ENCODE peak calls at places on chromosomes 7 and 10, in six cellular contexts. F is HCT116, U is GM12878, I is HepG2, N is K562, E is H1. X is an unnamed sample.

GRCh38 chr10:129949411-129950335 is 14.4 kb downstream of the EBF3 start:
- DNase-seq in F (no peak), U (no peak), I (no peak), N (no peak), E (no peak), X (no peak)

GRCh38 chr7:94654764-94655561 is 970 bp downstream of the SGCE start:
- DNase-seq in F (no peak), U (no peak), I (no peak), N (no peak), E (no peak), X (no peak)

GRCh38 chr7:157897686-157898085 is 560.9 kb downstream of the DNAJB6 start:
- DNase-seq in F (no peak), U (no peak), I (no peak), N (no peak), E (no peak), X (no peak)

GRCh38 chr10:68111580-68111979 is 2.3 kb downstream of the MYPN start:
- DNase-seq in F (no peak), U (no peak), I (no peak), N (no peak), E (no peak), X (no peak)

GRCh38 chr7:30285531-30286284 is 1.3 kb downstream of the ZNRF2 start:
- DNase-seq in F (no peak), U (no peak), I (peak; percentile 34), N (peak; percentile 71), E (no peak), X (peak; percentile 18)

GRCh38 chr10:112672706-112673105 is 225.7 kb downstream of the VTI1A start:
- DNase-seq in F (no peak), U (no peak), I (no peak), N (no peak), E (no peak), X (no peak)

GRCh38 chr7:8290645-8291308 is 28.8 kb upstream of the ICA1 start:
- DNase-seq in F (no peak), U (no peak), I (no peak), N (no peak), E (no peak), X (no peak)

GRCh38 chr7:27868117-27868516 is 128.2 kb downstream of the TAX1BP1 start:
- DNase-seq in F (no peak), U (no peak), I (no peak), N (no peak), E (no peak), X (no peak)

GRCh38 chr10:31593124-31593523 is 274.1 kb downstream of the ZEB1 start:
- DNase-seq in F (no peak), U (no peak), I (no peak), N (no peak), E (no peak), X (no peak)

GRCh38 chr10:85580585-85580984 is 786.0 kb downstream of the GRID1 start:
- DNase-seq in F (no peak), U (no peak), I (no peak), N (no peak), E (no peak), X (no peak)

GRCh38 chr7:104945599-104945956 is 68.4 kb upstream of the KMT2E start:
- DNase-seq in F (no peak), U (no peak), I (no peak), N (no peak), E (no peak), X (no peak)
- H3K4me3 ChIP-seq in F (no peak overlapping the region), U (peak overlapping the region; percentile 2), I (peak overlapping the region; percentile 15), N (no peak overlapping the region), E (peak overlapping the region; percentile 6), X (no peak overlapping the region)

GRCh38 chr7:109246330-109247077 is 676.8 kb downstream of the DNAJB9 start:
- DNase-seq in F (peak; percentile 18), U (no peak), I (no peak), N (no peak), E (no peak), X (no peak)
- TF ChIP-seq ZNF274 in F (no peak), U (no peak), I (no peak), N (no peak), E (no peak), X (no peak)

GRCh38 chr7:107045980-107046379 is 1.5 kb downstream of the PRKAR2B start:
- DNase-seq in F (no peak), U (no peak), I (no peak), N (peak; percentile 56), E (no peak), X (no peak)
- H3K4me3 ChIP-seq in F (no peak overlapping the region), U (no peak overlapping the region), I (no peak overlapping the region), N (peak overlapping the region; percentile 84), E (peak overlapping the region; percentile 80), X (no peak overlapping the region)

GRCh38 chr10:103648231-103648950 is 154.9 kb downstream of the NEURL1 start:
- DNase-seq in F (no peak), U (no peak), I (no peak), N (no peak), E (no peak), X (no peak)

GRCh38 chr10:103643381-103643780 is 149.9 kb downstream of the NEURL1 start:
- DNase-seq in F (no peak), U (no peak), I (no peak), N (no peak), E (no peak), X (no peak)

GRCh38 chr10:103648951-103649532 is 155.5 kb downstream of the NEURL1 start:
- DNase-seq in F (no peak), U (no peak), I (no peak), N (no peak), E (no peak), X (no peak)

GRCh38 chr10:103646304-103646703 is 152.8 kb downstream of the NEURL1 start:
- DNase-seq in F (no peak), U (no peak), I (no peak), N (no peak), E (no peak), X (no peak)

GRCh38 chr10:103645141-103646054 is 151.9 kb downstream of the NEURL1 start:
- DNase-seq in F (no peak), U (no peak), I (peak; percentile 87), N (no peak), E (no peak), X (no peak)
- TF ChIP-seq ZNF274 in F (no peak), U (no peak), I (no peak), N (no peak), E (no peak), X (no peak)

DNA sequence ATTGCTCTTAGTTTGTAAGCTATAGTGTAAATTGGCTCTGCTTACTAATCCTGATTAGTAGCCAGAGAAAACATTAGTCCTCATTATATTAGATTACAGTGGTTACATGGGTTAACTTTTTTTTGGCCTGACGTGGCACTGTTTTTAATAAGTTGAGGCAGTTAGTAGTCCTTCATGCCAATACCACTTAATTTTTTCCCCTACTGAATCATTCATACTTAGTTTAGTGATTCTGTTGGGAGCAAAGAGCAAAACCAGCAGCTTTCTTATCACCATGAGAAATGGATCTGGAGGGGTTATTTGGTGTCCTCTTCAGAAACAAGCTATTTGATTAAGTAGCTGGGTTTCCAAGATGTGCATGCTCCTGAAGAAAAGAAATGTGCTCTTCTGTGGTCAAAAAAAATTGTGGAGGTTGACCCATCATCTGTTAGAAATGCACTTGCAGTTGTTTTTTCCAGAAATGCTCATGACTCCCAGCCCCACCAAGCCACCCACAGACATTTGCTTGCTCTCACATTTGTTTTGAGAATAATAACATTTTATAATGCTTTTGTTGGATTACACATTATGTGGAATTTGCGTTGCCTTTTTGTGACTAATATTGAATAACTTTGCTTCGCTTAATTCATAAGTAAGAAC is 258.5 kb downstream of the HDAC9 start:
- DNase-seq in F (no peak), U (no peak), I (no peak), N (no peak), E (no peak), X (no peak)
- H3K4me3 ChIP-seq in F (no peak overlapping the region), U (no peak overlapping the region), I (no peak overlapping the region), N (no peak overlapping the region), E (no peak overlapping the region), X (no peak overlapping the region)

DNA sequence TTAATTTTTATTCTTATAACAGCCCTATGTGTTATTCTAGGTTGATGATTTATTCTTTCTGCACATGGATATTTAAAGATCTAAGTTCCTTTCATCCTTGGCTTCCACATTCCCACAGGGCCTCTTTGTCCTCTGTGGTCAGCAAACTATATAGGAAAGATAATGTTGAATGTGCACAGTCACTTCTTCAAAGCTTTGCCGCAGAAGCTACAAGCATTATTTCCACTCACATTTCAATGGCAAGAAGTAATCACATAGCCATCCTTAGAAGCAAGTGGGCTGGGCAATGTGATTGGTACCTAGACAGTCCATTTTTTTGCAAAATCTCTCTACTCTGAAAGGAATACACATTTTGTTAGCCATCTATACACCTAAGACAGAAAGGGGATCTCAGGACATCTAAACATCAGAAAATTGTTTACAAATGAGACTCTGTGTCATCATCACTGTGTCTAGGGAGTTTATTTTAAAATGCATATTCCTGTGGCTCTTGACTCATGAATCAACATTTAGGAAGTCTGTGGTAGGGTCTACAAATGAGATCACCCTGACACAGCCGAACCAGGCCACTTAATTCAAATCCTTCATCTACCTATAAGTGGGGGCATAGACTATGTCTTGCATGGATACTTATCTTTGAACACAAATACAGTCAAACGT is 1060.5 kb downstream of the XPNPEP1 start:
- DNase-seq in F (no peak), U (no peak), I (no peak), N (no peak), E (no peak), X (no peak)
- TF ChIP-seq ZNF274 in F (no peak), U (no peak), I (no peak), N (no peak), E (no peak), X (no peak)

X was measured in NT2/D1.